ENCODE peak calls at places on chromosomes 12 and 14, in ten cellular contexts. One of them, this sample, is unnamed.

GRCh38 chr14:103384450-103385152 is 614 bp upstream of the MARK3 start:
- DNase-seq in HCEC 1CT: no peak
- DNase-seq in NCI-H1436: no peak
- DNase-seq in HuH-7: no peak
- DNase-seq in coronary artery: no peak
- DNase-seq in mesothelial cell of epicardium: no peak
- DNase-seq in A172: no peak
- DNase-seq in hypothalamus: no peak
- DNase-seq in ACHN: no peak
- DNase-seq in T-helper 1 cell: no peak
- DNase-seq in this sample: no peak

GRCh38 chr14:101215936-101216335 is 312.4 kb upstream of the RTL1 start:
- DNase-seq in HCEC 1CT: no peak
- DNase-seq in A172: no peak
- DNase-seq in NCI-H1436: no peak
- DNase-seq in HuH-7: no peak
- DNase-seq in T-helper 1 cell: no peak
- DNase-seq in mesothelial cell of epicardium: peak; percentile 18
- DNase-seq in hypothalamus: no peak
- DNase-seq in ACHN: no peak
- DNase-seq in coronary artery: peak; percentile 58
- DNase-seq in this sample: peak; percentile 78

GRCh38 chr12:104656921-104657320 is 200.2 kb downstream of the CHST11 start:
- DNase-seq in coronary artery: no peak
- DNase-seq in HuH-7: no peak
- DNase-seq in T-helper 1 cell: no peak
- DNase-seq in ACHN: no peak
- DNase-seq in A172: no peak
- DNase-seq in HCEC 1CT: no peak
- DNase-seq in hypothalamus: no peak
- DNase-seq in NCI-H1436: no peak
- DNase-seq in mesothelial cell of epicardium: no peak
- DNase-seq in this sample: no peak

GRCh38 chr12:74365178-74365964 is 172.3 kb upstream of the ATXN7L3B start:
- DNase-seq in HuH-7: peak; percentile 19
- DNase-seq in coronary artery: no peak
- DNase-seq in A172: peak; percentile 63
- DNase-seq in T-helper 1 cell: no peak
- DNase-seq in HCEC 1CT: peak; percentile 59
- DNase-seq in mesothelial cell of epicardium: no peak
- DNase-seq in ACHN: peak; percentile 74
- DNase-seq in hypothalamus: no peak
- DNase-seq in NCI-H1436: peak; percentile 4
- DNase-seq in this sample: no peak

GRCh38 chr14:88729159-88729558 is 63.6 kb downstream of the EML5 start:
- DNase-seq in ACHN: peak; percentile 1
- DNase-seq in HCEC 1CT: no peak
- DNase-seq in T-helper 1 cell: no peak
- DNase-seq in hypothalamus: no peak
- DNase-seq in coronary artery: no peak
- DNase-seq in NCI-H1436: no peak
- DNase-seq in HuH-7: no peak
- DNase-seq in mesothelial cell of epicardium: no peak
- DNase-seq in A172: no peak
- DNase-seq in this sample: no peak

GRCh38 chr14:90093942-90094595 is 32.3 kb downstream of the KCNK13 start:
- DNase-seq in A172: peak; percentile 14
- DNase-seq in HCEC 1CT: peak; percentile 58
- DNase-seq in hypothalamus: no peak
- DNase-seq in T-helper 1 cell: no peak
- DNase-seq in HuH-7: no peak
- DNase-seq in coronary artery: no peak
- DNase-seq in NCI-H1436: no peak
- DNase-seq in ACHN: no peak
- DNase-seq in mesothelial cell of epicardium: no peak
- DNase-seq in this sample: no peak

GRCh38 chr14:26702721-26703250 is 105.0 kb upstream of the NOVA1 start:
- DNase-seq in hypothalamus: no peak
- DNase-seq in A172: no peak
- DNase-seq in ACHN: no peak
- DNase-seq in coronary artery: no peak
- DNase-seq in HCEC 1CT: peak; percentile 3
- DNase-seq in mesothelial cell of epicardium: no peak
- DNase-seq in NCI-H1436: no peak
- DNase-seq in HuH-7: no peak
- DNase-seq in T-helper 1 cell: no peak
- DNase-seq in this sample: no peak

GRCh38 chr12:62859203-62859799 is 75.6 kb downstream of the PPM1H start:
- DNase-seq in mesothelial cell of epicardium: no peak
- DNase-seq in ACHN: no peak
- DNase-seq in coronary artery: no peak
- DNase-seq in HuH-7: no peak
- DNase-seq in hypothalamus: no peak
- DNase-seq in NCI-H1436: no peak
- DNase-seq in HCEC 1CT: no peak
- DNase-seq in A172: no peak
- DNase-seq in T-helper 1 cell: no peak
- DNase-seq in this sample: no peak

GRCh38 chr12:103779410-103780092 is 61.5 kb downstream of the NT5DC3 start:
- DNase-seq in HuH-7: no peak
- DNase-seq in ACHN: peak; percentile 66
- DNase-seq in HCEC 1CT: no peak
- DNase-seq in coronary artery: no peak
- DNase-seq in A172: peak; percentile 90
- DNase-seq in T-helper 1 cell: no peak
- DNase-seq in mesothelial cell of epicardium: no peak
- DNase-seq in hypothalamus: no peak
- DNase-seq in NCI-H1436: no peak
- DNase-seq in this sample: no peak

GRCh38 chr14:31660191-31660590 is 99.0 kb downstream of the NUBPL start:
- DNase-seq in mesothelial cell of epicardium: no peak
- DNase-seq in HuH-7: no peak
- DNase-seq in T-helper 1 cell: no peak
- DNase-seq in HCEC 1CT: no peak
- DNase-seq in coronary artery: no peak
- DNase-seq in hypothalamus: no peak
- DNase-seq in NCI-H1436: no peak
- DNase-seq in ACHN: no peak
- DNase-seq in A172: no peak
- DNase-seq in this sample: no peak

GRCh38 chr12:90335561-90335960 is 619.4 kb downstream of the CCER1 start:
- DNase-seq in HuH-7: no peak
- DNase-seq in A172: no peak
- DNase-seq in hypothalamus: no peak
- DNase-seq in mesothelial cell of epicardium: no peak
- DNase-seq in NCI-H1436: no peak
- DNase-seq in HCEC 1CT: no peak
- DNase-seq in ACHN: no peak
- DNase-seq in T-helper 1 cell: no peak
- DNase-seq in coronary artery: no peak
- DNase-seq in this sample: no peak

GRCh38 chr12:57983858-57984505 is 42.6 kb downstream of the ATP23 start:
- DNase-seq in A172: no peak
- DNase-seq in HCEC 1CT: no peak
- DNase-seq in mesothelial cell of epicardium: no peak
- DNase-seq in NCI-H1436: no peak
- DNase-seq in ACHN: no peak
- DNase-seq in coronary artery: no peak
- DNase-seq in HuH-7: no peak
- DNase-seq in T-helper 1 cell: no peak
- DNase-seq in hypothalamus: no peak
- DNase-seq in this sample: no peak

GRCh38 chr12:107736914-107737313 is 24.0 kb downstream of the PRDM4 start:
- DNase-seq in HuH-7: no peak
- DNase-seq in ACHN: no peak
- DNase-seq in mesothelial cell of epicardium: no peak
- DNase-seq in coronary artery: no peak
- DNase-seq in T-helper 1 cell: no peak
- DNase-seq in A172: no peak
- DNase-seq in HCEC 1CT: no peak
- DNase-seq in hypothalamus: no peak
- DNase-seq in NCI-H1436: no peak
- DNase-seq in this sample: no peak

GRCh38 chr14:91636604-91637003 is 95.3 kb downstream of the CATSPERB start:
- DNase-seq in HCEC 1CT: peak; percentile 33
- DNase-seq in mesothelial cell of epicardium: no peak
- DNase-seq in T-helper 1 cell: no peak
- DNase-seq in A172: no peak
- DNase-seq in hypothalamus: no peak
- DNase-seq in NCI-H1436: no peak
- DNase-seq in coronary artery: no peak
- DNase-seq in HuH-7: no peak
- DNase-seq in ACHN: no peak
- DNase-seq in this sample: no peak

GRCh38 chr12:122079532-122080081 is 1.1 kb downstream of the MLXIP start:
- DNase-seq in hypothalamus: no peak
- DNase-seq in HuH-7: no peak
- DNase-seq in ACHN: peak; percentile 27
- DNase-seq in A172: no peak
- DNase-seq in coronary artery: no peak
- DNase-seq in NCI-H1436: no peak
- DNase-seq in T-helper 1 cell: no peak
- DNase-seq in mesothelial cell of epicardium: no peak
- DNase-seq in HCEC 1CT: no peak
- DNase-seq in this sample: no peak

GRCh38 chr14:74596747-74597456 is 15.1 kb downstream of the LTBP2 start:
- DNase-seq in mesothelial cell of epicardium: no peak
- DNase-seq in coronary artery: no peak
- DNase-seq in hypothalamus: no peak
- DNase-seq in A172: no peak
- DNase-seq in T-helper 1 cell: no peak
- DNase-seq in HCEC 1CT: peak; percentile 47
- DNase-seq in HuH-7: no peak
- DNase-seq in NCI-H1436: no peak
- DNase-seq in ACHN: no peak
- DNase-seq in this sample: no peak

GRCh38 chr12:72214163-72214562 is 58.0 kb upstream of the TRHDE start:
- DNase-seq in ACHN: no peak
- DNase-seq in A172: no peak
- DNase-seq in NCI-H1436: no peak
- DNase-seq in coronary artery: no peak
- DNase-seq in T-helper 1 cell: no peak
- DNase-seq in mesothelial cell of epicardium: no peak
- DNase-seq in HuH-7: no peak
- DNase-seq in HCEC 1CT: no peak
- DNase-seq in hypothalamus: no peak
- DNase-seq in this sample: no peak

GRCh38 chr14:54667026-54667744 is 100.3 kb downstream of the SAMD4A start:
- DNase-seq in A172: no peak
- DNase-seq in T-helper 1 cell: no peak
- DNase-seq in hypothalamus: no peak
- DNase-seq in HCEC 1CT: no peak
- DNase-seq in mesothelial cell of epicardium: no peak
- DNase-seq in coronary artery: no peak
- DNase-seq in HuH-7: no peak
- DNase-seq in NCI-H1436: no peak
- DNase-seq in ACHN: no peak
- DNase-seq in this sample: no peak

GRCh38 chr12:94930216-94930654 is 73.3 kb downstream of the NDUFA12 start:
- DNase-seq in HuH-7: peak; percentile 42
- DNase-seq in hypothalamus: no peak
- DNase-seq in HCEC 1CT: no peak
- DNase-seq in coronary artery: no peak
- DNase-seq in NCI-H1436: no peak
- DNase-seq in ACHN: no peak
- DNase-seq in mesothelial cell of epicardium: no peak
- DNase-seq in T-helper 1 cell: no peak
- DNase-seq in A172: no peak
- DNase-seq in this sample: no peak

GRCh38 chr12:118259079-118259478 is 113.6 kb downstream of the TAOK3 start:
- DNase-seq in hypothalamus: no peak
- DNase-seq in NCI-H1436: no peak
- DNase-seq in HCEC 1CT: no peak
- DNase-seq in HuH-7: no peak
- DNase-seq in mesothelial cell of epicardium: no peak
- DNase-seq in A172: peak; percentile 42
- DNase-seq in ACHN: no peak
- DNase-seq in coronary artery: no peak
- DNase-seq in T-helper 1 cell: no peak
- DNase-seq in this sample: no peak

GRCh38 chr12:127343941-127344340 is 923.0 kb upstream of the TMEM132C start:
- DNase-seq in hypothalamus: no peak
- DNase-seq in HuH-7: no peak
- DNase-seq in NCI-H1436: no peak
- DNase-seq in ACHN: no peak
- DNase-seq in HCEC 1CT: peak; percentile 27
- DNase-seq in mesothelial cell of epicardium: no peak
- DNase-seq in coronary artery: no peak
- DNase-seq in A172: peak; percentile 79
- DNase-seq in T-helper 1 cell: no peak
- DNase-seq in this sample: no peak

GRCh38 chr12:123526542-123527080 is 6.9 kb downstream of the RILPL1 start:
- DNase-seq in A172: no peak
- DNase-seq in hypothalamus: no peak
- DNase-seq in ACHN: no peak
- DNase-seq in mesothelial cell of epicardium: no peak
- DNase-seq in HuH-7: no peak
- DNase-seq in NCI-H1436: no peak
- DNase-seq in HCEC 1CT: no peak
- DNase-seq in coronary artery: no peak
- DNase-seq in T-helper 1 cell: no peak
- DNase-seq in this sample: no peak

GRCh38 chr12:76921891-76922664 is 43.3 kb upstream of the CSRP2 start:
- DNase-seq in coronary artery: no peak
- DNase-seq in NCI-H1436: no peak
- DNase-seq in T-helper 1 cell: no peak
- DNase-seq in HCEC 1CT: no peak
- DNase-seq in HuH-7: no peak
- DNase-seq in mesothelial cell of epicardium: no peak
- DNase-seq in A172: no peak
- DNase-seq in hypothalamus: no peak
- DNase-seq in ACHN: no peak
- DNase-seq in this sample: no peak

GRCh38 chr14:28635387-28635786 is 131.2 kb upstream of the FOXG1 start:
- DNase-seq in HCEC 1CT: peak; percentile 65
- DNase-seq in mesothelial cell of epicardium: no peak
- DNase-seq in coronary artery: no peak
- DNase-seq in A172: peak; percentile 18
- DNase-seq in hypothalamus: no peak
- DNase-seq in T-helper 1 cell: no peak
- DNase-seq in ACHN: peak; percentile 30
- DNase-seq in HuH-7: peak; percentile 11
- DNase-seq in NCI-H1436: no peak
- DNase-seq in this sample: no peak

GRCh38 chr12:120362516-120363273 is 6.3 kb downstream of the MSI1 start:
- DNase-seq in mesothelial cell of epicardium: no peak
- DNase-seq in HuH-7: no peak
- DNase-seq in NCI-H1436: peak; percentile 50
- DNase-seq in HCEC 1CT: no peak
- DNase-seq in hypothalamus: no peak
- DNase-seq in coronary artery: no peak
- DNase-seq in A172: no peak
- DNase-seq in ACHN: no peak
- DNase-seq in T-helper 1 cell: no peak
- DNase-seq in this sample: no peak

GRCh38 chr12:34395056-34396005 is 373.0 kb downstream of the ALG10 start:
- DNase-seq in HCEC 1CT: no peak
- DNase-seq in hypothalamus: no peak
- DNase-seq in T-helper 1 cell: peak; percentile 4
- DNase-seq in A172: no peak
- DNase-seq in mesothelial cell of epicardium: peak; percentile 6
- DNase-seq in HuH-7: no peak
- DNase-seq in coronary artery: peak; percentile 52
- DNase-seq in ACHN: no peak
- DNase-seq in NCI-H1436: no peak
- DNase-seq in this sample: peak; percentile 80

GRCh38 chr12:88993655-88994054 is 358.6 kb downstream of the DUSP6 start:
- DNase-seq in ACHN: peak; percentile 77
- DNase-seq in coronary artery: no peak
- DNase-seq in HuH-7: peak; percentile 7
- DNase-seq in hypothalamus: no peak
- DNase-seq in NCI-H1436: peak; percentile 62
- DNase-seq in A172: peak; percentile 50
- DNase-seq in HCEC 1CT: peak; percentile 64
- DNase-seq in T-helper 1 cell: no peak
- DNase-seq in mesothelial cell of epicardium: no peak
- DNase-seq in this sample: no peak

GRCh38 chr14:87864356-87865230 is 128.4 kb downstream of the GALC start:
- DNase-seq in mesothelial cell of epicardium: no peak
- DNase-seq in A172: no peak
- DNase-seq in ACHN: no peak
- DNase-seq in HCEC 1CT: no peak
- DNase-seq in HuH-7: no peak
- DNase-seq in T-helper 1 cell: no peak
- DNase-seq in coronary artery: no peak
- DNase-seq in NCI-H1436: no peak
- DNase-seq in hypothalamus: no peak
- DNase-seq in this sample: no peak

This sample was measured in osteocyte.